ENCODE peak calls at places on chromosome X, in seven cellular contexts. One of them, this sample, is unnamed.

GRCh38 chrX:15988661-15989603 is 134.3 kb upstream of the AP1S2 start:
- DNase-seq in mammary epithelial cell: peak
- DNase-seq in osteoblast: peak
- DNase-seq in H9: no peak
- DNase-seq in SK-N-SH: no peak
- DNase-seq in mesenchymal stem cell: peak
- DNase-seq in A549: peak
- DNase-seq in this sample: peak

GRCh38 chrX:108139303-108139702 is 47.7 kb downstream of the ATG4A start:
- DNase-seq in mammary epithelial cell: no peak
- DNase-seq in osteoblast: peak
- DNase-seq in H9: peak
- DNase-seq in SK-N-SH: peak
- DNase-seq in mesenchymal stem cell: no peak
- DNase-seq in A549: no peak
- DNase-seq in this sample: no peak

GRCh38 chrX:11944486-11944885 is 186.4 kb downstream of the MSL3 start:
- DNase-seq in mammary epithelial cell: peak
- DNase-seq in osteoblast: peak
- DNase-seq in H9: peak
- DNase-seq in SK-N-SH: peak
- DNase-seq in mesenchymal stem cell: peak
- DNase-seq in A549: peak
- DNase-seq in this sample: peak

GRCh38 chrX:83630662-83631061 is 122.6 kb downstream of the POU3F4 start:
- DNase-seq in mammary epithelial cell: no peak
- DNase-seq in osteoblast: peak
- DNase-seq in H9: no peak
- DNase-seq in SK-N-SH: no peak
- DNase-seq in mesenchymal stem cell: no peak
- DNase-seq in A549: no peak
- DNase-seq in this sample: no peak

GRCh38 chrX:23386726-23387125 is 52.1 kb downstream of the PTCHD1 start:
- DNase-seq in mammary epithelial cell: no peak
- DNase-seq in osteoblast: no peak
- DNase-seq in H9: no peak
- DNase-seq in SK-N-SH: no peak
- DNase-seq in mesenchymal stem cell: no peak
- DNase-seq in A549: no peak
- DNase-seq in this sample: no peak

GRCh38 chrX:45699158-45699557 is 498.5 kb upstream of the DIPK2B start:
- DNase-seq in mammary epithelial cell: no peak
- DNase-seq in osteoblast: peak
- DNase-seq in H9: no peak
- DNase-seq in SK-N-SH: no peak
- DNase-seq in mesenchymal stem cell: no peak
- DNase-seq in A549: no peak
- DNase-seq in this sample: peak

GRCh38 chrX:7192871-7193270 is 44.9 kb upstream of the PUDP start:
- DNase-seq in mammary epithelial cell: no peak
- DNase-seq in osteoblast: no peak
- DNase-seq in H9: no peak
- DNase-seq in SK-N-SH: no peak
- DNase-seq in mesenchymal stem cell: no peak
- DNase-seq in A549: no peak
- DNase-seq in this sample: no peak

GRCh38 chrX:113212052-113212451 is 371.4 kb upstream of the AMOT start:
- DNase-seq in mammary epithelial cell: no peak
- DNase-seq in osteoblast: no peak
- DNase-seq in H9: no peak
- DNase-seq in SK-N-SH: no peak
- DNase-seq in mesenchymal stem cell: no peak
- DNase-seq in A549: no peak
- DNase-seq in this sample: no peak

GRCh38 chrX:16804923-16805464 is 18.7 kb downstream of the TXLNG start:
- DNase-seq in mammary epithelial cell: no peak
- DNase-seq in osteoblast: no peak
- DNase-seq in H9: no peak
- DNase-seq in SK-N-SH: no peak
- DNase-seq in mesenchymal stem cell: no peak
- DNase-seq in A549: no peak
- DNase-seq in this sample: no peak

GRCh38 chrX:119757979-119758681 is at the start of gene SOWAHD:
- DNase-seq in mammary epithelial cell: peak
- DNase-seq in osteoblast: peak
- DNase-seq in H9: peak
- DNase-seq in SK-N-SH: peak
- DNase-seq in mesenchymal stem cell: peak
- DNase-seq in A549: peak
- DNase-seq in this sample: no peak
- H3K4me2 ChIP-seq in mammary epithelial cell: peak
- H3K4me2 ChIP-seq in osteoblast: peak
- H3K4me2 ChIP-seq in H9: peak
- H3K4me2 ChIP-seq in SK-N-SH: peak
- H3K4me2 ChIP-seq in mesenchymal stem cell: peak
- H3K4me2 ChIP-seq in A549: peak
- H3K4me2 ChIP-seq in this sample: peak

GRCh38 chrX:20252392-20253231 is 14.1 kb downstream of the RPS6KA3 start:
- DNase-seq in mammary epithelial cell: peak
- DNase-seq in osteoblast: peak
- DNase-seq in H9: peak
- DNase-seq in SK-N-SH: peak
- DNase-seq in mesenchymal stem cell: peak
- DNase-seq in A549: peak
- DNase-seq in this sample: peak
- H3K4me2 ChIP-seq in mammary epithelial cell: no peak
- H3K4me2 ChIP-seq in osteoblast: no peak
- H3K4me2 ChIP-seq in H9: no peak
- H3K4me2 ChIP-seq in SK-N-SH: no peak
- H3K4me2 ChIP-seq in mesenchymal stem cell: no peak
- H3K4me2 ChIP-seq in A549: no peak
- H3K4me2 ChIP-seq in this sample: no peak

GRCh38 chrX:129678881-129679195 is 24.1 kb upstream of the APLN start:
- DNase-seq in mammary epithelial cell: no peak
- DNase-seq in osteoblast: no peak
- DNase-seq in H9: no peak
- DNase-seq in SK-N-SH: no peak
- DNase-seq in mesenchymal stem cell: no peak
- DNase-seq in A549: no peak
- DNase-seq in this sample: no peak
- H3K4me2 ChIP-seq in mammary epithelial cell: peak
- H3K4me2 ChIP-seq in osteoblast: peak
- H3K4me2 ChIP-seq in H9: no peak
- H3K4me2 ChIP-seq in SK-N-SH: peak
- H3K4me2 ChIP-seq in mesenchymal stem cell: no peak
- H3K4me2 ChIP-seq in A549: peak
- H3K4me2 ChIP-seq in this sample: peak

GRCh38 chrX:85381602-85382001 is 2.1 kb upstream of the POF1B start:
- DNase-seq in mammary epithelial cell: no peak
- DNase-seq in osteoblast: no peak
- DNase-seq in H9: no peak
- DNase-seq in SK-N-SH: no peak
- DNase-seq in mesenchymal stem cell: no peak
- DNase-seq in A549: no peak
- DNase-seq in this sample: no peak

GRCh38 chrX:85375333-85375738 is 4.1 kb downstream of the POF1B start:
- DNase-seq in mammary epithelial cell: no peak
- DNase-seq in osteoblast: no peak
- DNase-seq in H9: no peak
- DNase-seq in SK-N-SH: peak
- DNase-seq in mesenchymal stem cell: no peak
- DNase-seq in A549: peak
- DNase-seq in this sample: no peak

GRCh38 chrX:85379174-85379907 is at the start of gene POF1B:
- DNase-seq in mammary epithelial cell: peak
- DNase-seq in osteoblast: no peak
- DNase-seq in H9: peak
- DNase-seq in SK-N-SH: no peak
- DNase-seq in mesenchymal stem cell: no peak
- DNase-seq in A549: peak
- DNase-seq in this sample: no peak
- H3K4me2 ChIP-seq in mammary epithelial cell: peak
- H3K4me2 ChIP-seq in osteoblast: no peak
- H3K4me2 ChIP-seq in H9: no peak
- H3K4me2 ChIP-seq in SK-N-SH: no peak
- H3K4me2 ChIP-seq in mesenchymal stem cell: no peak
- H3K4me2 ChIP-seq in A549: peak
- H3K4me2 ChIP-seq in this sample: no peak

GRCh38 chrX:125322431-125322830 is 2.8 kb downstream of the TEX13C start:
- DNase-seq in mammary epithelial cell: no peak
- DNase-seq in osteoblast: no peak
- DNase-seq in H9: no peak
- DNase-seq in SK-N-SH: no peak
- DNase-seq in mesenchymal stem cell: no peak
- DNase-seq in A549: peak
- DNase-seq in this sample: no peak
- H3K4me2 ChIP-seq in mammary epithelial cell: no peak
- H3K4me2 ChIP-seq in osteoblast: no peak
- H3K4me2 ChIP-seq in H9: no peak
- H3K4me2 ChIP-seq in SK-N-SH: no peak
- H3K4me2 ChIP-seq in mesenchymal stem cell: no peak
- H3K4me2 ChIP-seq in A549: no peak
- H3K4me2 ChIP-seq in this sample: no peak

GRCh38 chrX:119685225-119686066 is 7.5 kb downstream of the SEPTIN6 start:
- DNase-seq in mammary epithelial cell: no peak
- DNase-seq in osteoblast: no peak
- DNase-seq in H9: no peak
- DNase-seq in SK-N-SH: no peak
- DNase-seq in mesenchymal stem cell: peak
- DNase-seq in A549: no peak
- DNase-seq in this sample: no peak

GRCh38 chrX:119684916-119685224 is 8.1 kb downstream of the SEPTIN6 start:
- DNase-seq in mammary epithelial cell: no peak
- DNase-seq in osteoblast: no peak
- DNase-seq in H9: no peak
- DNase-seq in SK-N-SH: no peak
- DNase-seq in mesenchymal stem cell: no peak
- DNase-seq in A549: no peak
- DNase-seq in this sample: no peak

GRCh38 chrX:119688856-119689455 is 4.0 kb downstream of the SEPTIN6 start:
- DNase-seq in mammary epithelial cell: no peak
- DNase-seq in osteoblast: no peak
- DNase-seq in H9: no peak
- DNase-seq in SK-N-SH: no peak
- DNase-seq in mesenchymal stem cell: no peak
- DNase-seq in A549: no peak
- DNase-seq in this sample: no peak

GRCh38 chrX:119687661-119688413 is 5.1 kb downstream of the SEPTIN6 start:
- DNase-seq in mammary epithelial cell: no peak
- DNase-seq in osteoblast: no peak
- DNase-seq in H9: no peak
- DNase-seq in SK-N-SH: no peak
- DNase-seq in mesenchymal stem cell: no peak
- DNase-seq in A549: no peak
- DNase-seq in this sample: no peak

GRCh38 chrX:119686087-119686639 is 6.8 kb downstream of the SEPTIN6 start:
- DNase-seq in mammary epithelial cell: no peak
- DNase-seq in osteoblast: no peak
- DNase-seq in H9: no peak
- DNase-seq in SK-N-SH: peak
- DNase-seq in mesenchymal stem cell: peak
- DNase-seq in A549: no peak
- DNase-seq in this sample: no peak
- H3K4me2 ChIP-seq in mammary epithelial cell: no peak
- H3K4me2 ChIP-seq in osteoblast: peak
- H3K4me2 ChIP-seq in H9: no peak
- H3K4me2 ChIP-seq in SK-N-SH: peak
- H3K4me2 ChIP-seq in mesenchymal stem cell: no peak
- H3K4me2 ChIP-seq in A549: no peak
- H3K4me2 ChIP-seq in this sample: no peak

This sample was measured in astrocyte.